ENCODE peak calls at places on chromosome 9, in eight cellular contexts. E is Caco-2, D is right lobe of liver, Y is aorta, Z is IMR-90, F is kidney, B is H7, G is cardiac muscle cell. Q is an unnamed sample.

GRCh38 chr9:91536211-91536691 is 112.6 kb upstream of the NFIL3 start:
- DNase-seq in D (no peak), B (no peak), Y (no peak), E (peak; percentile 79), Z (peak; percentile 90), F (no peak), G (no peak), Q (no peak)

GRCh38 chr9:23123048-23123632 is 676.5 kb downstream of the DMRTA1 start:
- DNase-seq in Y (peak; percentile 55), B (peak; percentile 7), F (no peak), Z (peak; percentile 27), E (no peak), D (no peak), G (peak; percentile 66), Q (no peak)

GRCh38 chr9:96495341-96495740 is 45.4 kb downstream of the HABP4 start:
- DNase-seq in E (no peak), B (no peak), Y (no peak), Z (peak; percentile 95), F (no peak), D (no peak), G (no peak), Q (no peak)

GRCh38 chr9:124045076-124045829 is 33.7 kb downstream of the LHX2 start:
- DNase-seq in B (peak; percentile 88), E (no peak), F (no peak), Y (peak; percentile 84), G (no peak), D (peak; percentile 83), Z (peak; percentile 22), Q (peak; percentile 81)

GRCh38 chr9:77374266-77374665 is 196.9 kb downstream of the VPS13A start:
- DNase-seq in E (no peak), Y (no peak), G (no peak), F (no peak), B (no peak), Z (peak; percentile 60), D (no peak), Q (no peak)

GRCh38 chr9:111559000-111559610 is 34.1 kb downstream of the ZNF483 start:
- DNase-seq in D (peak; percentile 66), Y (no peak), Z (peak; percentile 69), E (no peak), B (no peak), F (no peak), G (no peak), Q (no peak)

GRCh38 chr9:121691890-121692289 is 40.5 kb downstream of the DAB2IP start:
- DNase-seq in B (no peak), E (no peak), D (no peak), G (no peak), Z (no peak), Y (no peak), F (no peak), Q (peak; percentile 79)

GRCh38 chr9:121620777-121621437 is 30.5 kb upstream of the DAB2IP start:
- DNase-seq in G (peak; percentile 52), Z (no peak), Y (no peak), E (peak; percentile 61), F (no peak), D (no peak), B (peak; percentile 93), Q (no peak)

GRCh38 chr9:128770286-128770685 is 1.4 kb downstream of the ZER1 start:
- DNase-seq in F (no peak), Z (no peak), Y (no peak), G (no peak), B (no peak), E (no peak), D (no peak), Q (no peak)

GRCh38 chr9:88303785-88304495 is 84.3 kb upstream of the SPIN1 start:
- DNase-seq in D (no peak), Y (peak; percentile 35), E (no peak), F (no peak), B (no peak), G (no peak), Z (peak; percentile 58), Q (no peak)

GRCh38 chr9:112711050-112711689 is 6.7 kb downstream of the INIP start:
- DNase-seq in Y (no peak), F (no peak), E (no peak), D (no peak), B (peak; percentile 21), Z (peak; percentile 64), G (peak; percentile 30), Q (no peak)

GRCh38 chr9:2253814-2254550 is 238.8 kb downstream of the SMARCA2 start:
- DNase-seq in Z (no peak), F (no peak), G (no peak), D (no peak), Y (no peak), B (no peak), E (no peak), Q (no peak)

GRCh38 chr9:675697-676370 is 165.7 kb upstream of the DMRT1 start:
- DNase-seq in F (no peak), B (no peak), G (no peak), E (no peak), Z (no peak), D (no peak), Y (no peak), Q (no peak)

GRCh38 chr9:13267743-13268142 is 11.7 kb downstream of the MPDZ start:
- DNase-seq in G (no peak), E (no peak), B (no peak), D (no peak), Z (peak; percentile 94), Y (no peak), F (no peak), Q (no peak)

GRCh38 chr9:13569706-13570423 is 290.4 kb upstream of the MPDZ start:
- DNase-seq in F (no peak), B (no peak), E (no peak), D (no peak), Z (no peak), Y (no peak), G (no peak), Q (no peak)

GRCh38 chr9:80518441-80518840 is 946.7 kb downstream of the TLE4 start:
- DNase-seq in Z (no peak), D (no peak), Y (no peak), F (no peak), B (no peak), E (no peak), G (no peak), Q (no peak)

GRCh38 chr9:124212381-124213050 is 45.2 kb upstream of the NEK6 start:
- DNase-seq in G (no peak), D (no peak), B (peak; percentile 31), F (no peak), Y (no peak), E (no peak), Z (peak; percentile 73), Q (peak; percentile 52)

GRCh38 chr9:14769235-14769580 is 46.7 kb upstream of the CER1 start:
- DNase-seq in D (no peak), B (peak; percentile 23), G (peak; percentile 28), E (no peak), Z (peak; percentile 5), Y (no peak), F (no peak), Q (no peak)

DNA sequence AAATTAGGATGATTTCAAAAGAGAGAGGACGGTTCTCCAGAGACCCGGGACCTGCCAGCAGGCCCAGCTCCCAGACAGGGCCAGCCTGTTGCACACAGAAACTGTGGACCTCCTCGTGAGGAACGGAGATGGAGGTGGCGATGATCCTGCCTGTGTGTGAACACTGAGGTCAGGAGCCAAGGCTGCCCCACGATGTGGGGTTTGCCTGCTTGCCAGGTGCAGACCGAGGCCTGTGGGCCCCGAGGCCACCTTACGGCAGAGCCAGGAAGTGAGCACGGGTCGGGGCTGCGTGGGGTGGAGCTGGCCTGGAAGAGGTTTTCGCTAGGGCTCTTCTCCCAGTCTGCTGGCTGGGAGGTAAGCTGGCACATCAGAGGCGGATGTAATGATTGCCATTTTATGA is 4.3 kb downstream of the FAM163B start:
- DNase-seq in Z (no peak), E (no peak), Y (peak; percentile 68), B (no peak), F (peak; percentile 62), D (no peak), G (no peak), Q (no peak)
- H3K36me3 ChIP-seq in Z (no peaks in the 10 kb centered on the region), E (no peaks in the 10 kb centered on the region), Y (no peaks in the 10 kb centered on the region), B (no peaks in the 10 kb centered on the region), F (no peaks in the 10 kb centered on the region), D (no peaks in the 10 kb centered on the region), G (no peaks in the 10 kb centered on the region), Q (no peaks in the 10 kb centered on the region)

DNA sequence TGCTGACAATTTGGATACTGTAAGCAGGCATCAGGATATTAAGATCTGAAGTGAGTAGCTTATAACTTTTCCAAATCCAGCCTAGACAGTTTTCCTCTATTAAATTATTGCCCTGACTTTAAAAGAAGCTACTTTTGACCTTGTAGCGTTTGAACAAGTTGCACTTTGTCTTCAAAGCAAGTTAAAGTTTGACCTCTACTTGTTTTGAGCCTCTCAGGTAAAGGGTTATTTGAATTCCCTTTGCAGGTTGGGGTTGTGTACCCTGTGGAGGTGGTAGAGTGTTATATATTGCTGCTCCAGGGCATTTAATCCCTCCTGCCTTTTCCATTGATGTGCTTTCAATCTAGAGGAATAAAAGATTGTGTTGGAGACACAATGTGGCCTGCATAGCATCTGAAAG is 30.1 kb downstream of the FXN start:
- DNase-seq in Z (no peak), D (no peak), G (no peak), F (no peak), Y (no peak), E (no peak), B (no peak), Q (no peak)
- H3K36me3 ChIP-seq in Z (peaks cover 14% of the 10 kb centered on the region), D (peaks cover 13% of the 10 kb centered on the region), G (peaks cover 23% of the 10 kb centered on the region), F (no peaks in the 10 kb centered on the region), Y (no peaks in the 10 kb centered on the region), E (no peaks in the 10 kb centered on the region), B (peaks cover 4% of the 10 kb centered on the region), Q (peaks cover 13% of the 10 kb centered on the region)

GRCh38 chr9:136516191-136516654 is 29.6 kb downstream of the NOTCH1 start:
- DNase-seq in F (no peak), D (no peak), Y (no peak), G (no peak), E (no peak), B (peak; percentile 71), Z (no peak), Q (no peak)
- H3K36me3 ChIP-seq in F (peaks cover 8% of the 10 kb centered on the region), D (peaks cover 27% of the 10 kb centered on the region), Y (peaks cover 7% of the 10 kb centered on the region), G (peaks cover 8% of the 10 kb centered on the region), E (no peaks in the 10 kb centered on the region), B (peaks cover 19% of the 10 kb centered on the region), Z (peaks cover 69% of the 10 kb centered on the region), Q (peaks cover 45% of the 10 kb centered on the region)

GRCh38 chr9:107276966-107277710 is 5.9 kb upstream of the RAD23B start:
- DNase-seq in F (no peak), Y (no peak), B (no peak), D (no peak), Z (peak; percentile 66), E (peak; percentile 51), G (peak; percentile 25), Q (no peak)

GRCh38 chr9:107280543-107280942 is 2.5 kb upstream of the RAD23B start:
- DNase-seq in E (peak; percentile 50), G (no peak), B (no peak), Z (peak; percentile 52), F (no peak), D (no peak), Y (no peak), Q (no peak)

GRCh38 chr9:107281164-107281563 is 1.9 kb upstream of the RAD23B start:
- DNase-seq in F (no peak), Y (no peak), G (no peak), D (no peak), Z (no peak), B (no peak), E (no peak), Q (no peak)

GRCh38 chr9:107277801-107278200 is 5.3 kb upstream of the RAD23B start:
- DNase-seq in B (no peak), G (no peak), Z (no peak), F (no peak), Y (no peak), D (no peak), E (no peak), Q (no peak)

GRCh38 chr9:107279084-107279483 is 4.0 kb upstream of the RAD23B start:
- DNase-seq in E (no peak), D (no peak), Z (no peak), G (no peak), Y (no peak), F (no peak), B (no peak), Q (no peak)
- H3K36me3 ChIP-seq in E (no peaks in the 10 kb centered on the region), D (no peaks in the 10 kb centered on the region), Z (no peaks in the 10 kb centered on the region), G (no peaks in the 10 kb centered on the region), Y (no peaks in the 10 kb centered on the region), F (no peaks in the 10 kb centered on the region), B (no peaks in the 10 kb centered on the region), Q (no peaks in the 10 kb centered on the region)

Q was measured in sigmoid colon.